ENCODE peak calls at places on chromosomes 7 and 10, in nine cellular contexts. G, B, Y, K, J, V, C, T and O are unnamed samples.

GRCh38 chr10:124607693-124608092 is 136.5 kb downstream of the FAM53B start:
- DNase-seq in V (no peak), C (no peak), B (no peak), Y (no peak), J (no peak), T (no peak), G (no peak), K (no peak), O (no peak)

GRCh38 chr7:54904130-54904529 is 114.7 kb upstream of the EGFR start:
- DNase-seq in Y (no peak), C (no peak), T (no peak), K (no peak), B (no peak), V (no peak), J (no peak), G (no peak), O (no peak)

GRCh38 chr7:16265863-16266458 is 155.4 kb downstream of the CRPPA start:
- DNase-seq in K (no peak), J (no peak), V (no peak), C (no peak), T (no peak), G (no peak), B (no peak), Y (no peak), O (no peak)

GRCh38 chr7:151058766-151059361 is 525 bp upstream of the SLC4A2 start:
- DNase-seq in J (no peak), Y (no peak), B (no peak), G (no peak), V (no peak), T (no peak), K (peak; percentile 74), C (no peak), O (no peak)

GRCh38 chr10:14569274-14570060 is 205.2 kb downstream of the FAM107B start:
- DNase-seq in G (no peak), C (no peak), V (no peak), T (no peak), B (no peak), Y (no peak), K (no peak), J (no peak), O (peak; percentile 74)

GRCh38 chr10:28202941-28203352 is 99.9 kb downstream of the MPP7 start:
- DNase-seq in C (no peak), J (no peak), Y (peak; percentile 29), G (no peak), V (no peak), B (no peak), K (peak; percentile 77), T (peak; percentile 51), O (no peak)

GRCh38 chr10:97456686-97457065 is 10.7 kb downstream of the ZDHHC16 start:
- DNase-seq in B (no peak), G (no peak), J (no peak), K (no peak), C (no peak), Y (no peak), V (no peak), T (no peak), O (no peak)

GRCh38 chr10:24841530-24841929 is 110.9 kb downstream of the PRTFDC1 start:
- DNase-seq in T (no peak), B (no peak), C (no peak), K (no peak), J (no peak), Y (no peak), V (no peak), G (no peak), O (no peak)

GRCh38 chr10:133115981-133116380 is 28.3 kb downstream of the ADGRA1 start:
- DNase-seq in T (no peak), Y (no peak), J (peak; percentile 48), C (no peak), K (no peak), V (no peak), B (no peak), G (no peak), O (no peak)

GRCh38 chr7:150341263-150342118 is at the start of gene RARRES2:
- DNase-seq in C (no peak), V (no peak), B (no peak), Y (no peak), K (no peak), T (peak; percentile 72), G (no peak), J (peak; percentile 93), O (peak; percentile 90)